ENCODE peak calls at places on chromosomes 2 and 18, in nine cellular contexts. Q is heart right ventricle, Y is mesendoderm, P is T follicular helper cell, L is HFF-Myc, W is progenitor cell of endocrine pancreas, E is left ventricle myocardium inferior, S is tibial nerve, C is amniotic stem cell. I is an unnamed sample.

GRCh38 chr2:229071292-229071976 is 199.7 kb downstream of the PID1 start:
- DNase-seq in Q (no peak), Y (peak), P (no peak), L (peak), W (no peak), E (peak), S (no peak), C (no peak), I (peak)

GRCh38 chr2:54952425-54952824 is 97.8 kb downstream of the RTN4 start:
- DNase-seq in Q (no peak), Y (no peak), P (no peak), L (no peak), W (no peak), E (no peak), S (no peak), C (no peak), I (no peak)

GRCh38 chr2:56185101-56185581 is 1.4 kb downstream of the CCDC85A start:
- DNase-seq in Q (peak), Y (peak), P (no peak), L (no peak), W (no peak), E (peak), S (no peak), C (no peak), I (no peak)

GRCh38 chr18:3827236-3827635 is 377.3 kb downstream of the TGIF1 start:
- DNase-seq in Q (no peak), Y (no peak), P (no peak), L (no peak), W (no peak), E (no peak), S (no peak), C (no peak), I (no peak)

GRCh38 chr2:109258905-109259540 is 130.0 kb downstream of the SH3RF3 start:
- DNase-seq in Q (no peak), Y (no peak), P (no peak), L (no peak), W (no peak), E (no peak), S (no peak), C (no peak), I (no peak)

GRCh38 chr2:158460632-158461297 is 4.0 kb downstream of the PKP4 start:
- DNase-seq in Q (no peak), Y (peak), P (no peak), L (no peak), W (no peak), E (no peak), S (no peak), C (no peak), I (no peak)

GRCh38 chr18:62418258-62418657 is 93.1 kb downstream of the TNFRSF11A start:
- DNase-seq in Q (no peak), Y (no peak), P (no peak), L (no peak), W (no peak), E (no peak), S (no peak), C (no peak), I (no peak)

GRCh38 chr2:109373791-109374547 is 239.8 kb downstream of the SEPTIN10 start:
- DNase-seq in Q (no peak), Y (no peak), P (no peak), L (no peak), W (no peak), E (no peak), S (no peak), C (no peak), I (no peak)

GRCh38 chr2:34112161-34112560 is 513.1 kb upstream of the FAM98A start:
- DNase-seq in Q (no peak), Y (no peak), P (no peak), L (no peak), W (no peak), E (no peak), S (no peak), C (no peak), I (no peak)

GRCh38 chr2:202104286-202104870 is 31.3 kb downstream of the KIAA2012 start:
- DNase-seq in Q (no peak), Y (peak), P (no peak), L (peak), W (peak), E (no peak), S (no peak), C (peak), I (peak)

GRCh38 chr2:241082338-241083090 is 19.6 kb downstream of the MTERF4 start:
- DNase-seq in Q (no peak), Y (no peak), P (no peak), L (no peak), W (no peak), E (no peak), S (no peak), C (no peak), I (no peak)

GRCh38 chr2:100945433-100945740 is 56.7 kb upstream of the RPL31 start:
- DNase-seq in Q (no peak), Y (no peak), P (no peak), L (no peak), W (no peak), E (no peak), S (no peak), C (no peak), I (no peak)

GRCh38 chr2:128411431-128411830 is 92.8 kb upstream of the HS6ST1 start:
- DNase-seq in Q (no peak), Y (no peak), P (no peak), L (no peak), W (peak), E (no peak), S (no peak), C (no peak), I (no peak)